ENCODE peak calls at places on chromosomes 4 and X, in seven cellular contexts. One of them, this sample, is unnamed.

GRCh38 chrX:124488412-124489161 is 142.2 kb downstream of the SH2D1A start:
- DNase-seq in T-cell: no peak
- DNase-seq in NCI-H1694: no peak
- DNase-seq in AG09309: no peak
- DNase-seq in ecto neural progenitor cell: no peak
- DNase-seq in C1 segment of cervical spinal cord: no peak
- DNase-seq in activated CD8-positive, alpha-beta memory T cell treated with anti-CD3 and anti-CD28 coated beads for 4 hours: no peak
- DNase-seq in this sample: no peak

GRCh38 chrX:153450114-153450948 is 4.5 kb upstream of the TREX2 start:
- DNase-seq in T-cell: no peak
- DNase-seq in NCI-H1694: no peak
- DNase-seq in AG09309: no peak
- DNase-seq in ecto neural progenitor cell: no peak
- DNase-seq in C1 segment of cervical spinal cord: no peak
- DNase-seq in activated CD8-positive, alpha-beta memory T cell treated with anti-CD3 and anti-CD28 coated beads for 4 hours: no peak
- DNase-seq in this sample: no peak

GRCh38 chr4:3767569-3768288 is 1.5 kb downstream of the ADRA2C start:
- DNase-seq in T-cell: no peak
- DNase-seq in NCI-H1694: no peak
- DNase-seq in AG09309: no peak
- DNase-seq in ecto neural progenitor cell: peak; percentile 67
- DNase-seq in C1 segment of cervical spinal cord: no peak
- DNase-seq in activated CD8-positive, alpha-beta memory T cell treated with anti-CD3 and anti-CD28 coated beads for 4 hours: no peak
- DNase-seq in this sample: no peak

GRCh38 chr4:41142946-41143720 is 71.2 kb downstream of the APBB2 start:
- DNase-seq in T-cell: no peak
- DNase-seq in NCI-H1694: no peak
- DNase-seq in AG09309: peak; percentile 96
- DNase-seq in ecto neural progenitor cell: no peak
- DNase-seq in C1 segment of cervical spinal cord: no peak
- DNase-seq in activated CD8-positive, alpha-beta memory T cell treated with anti-CD3 and anti-CD28 coated beads for 4 hours: no peak
- DNase-seq in this sample: peak; percentile 94

GRCh38 chr4:177163532-177163931 is 146.1 kb upstream of the NEIL3 start:
- DNase-seq in T-cell: no peak
- DNase-seq in NCI-H1694: no peak
- DNase-seq in AG09309: no peak
- DNase-seq in ecto neural progenitor cell: no peak
- DNase-seq in C1 segment of cervical spinal cord: no peak
- DNase-seq in activated CD8-positive, alpha-beta memory T cell treated with anti-CD3 and anti-CD28 coated beads for 4 hours: no peak
- DNase-seq in this sample: no peak

GRCh38 chrX:13666836-13667235 is 13.9 kb downstream of the TCEANC start:
- DNase-seq in T-cell: no peak
- DNase-seq in NCI-H1694: no peak
- DNase-seq in AG09309: no peak
- DNase-seq in ecto neural progenitor cell: no peak
- DNase-seq in C1 segment of cervical spinal cord: peak; percentile 8
- DNase-seq in activated CD8-positive, alpha-beta memory T cell treated with anti-CD3 and anti-CD28 coated beads for 4 hours: no peak
- DNase-seq in this sample: no peak

GRCh38 chrX:20361890-20362262 is 95.2 kb upstream of the RPS6KA3 start:
- DNase-seq in T-cell: no peak
- DNase-seq in NCI-H1694: no peak
- DNase-seq in AG09309: no peak
- DNase-seq in ecto neural progenitor cell: no peak
- DNase-seq in C1 segment of cervical spinal cord: no peak
- DNase-seq in activated CD8-positive, alpha-beta memory T cell treated with anti-CD3 and anti-CD28 coated beads for 4 hours: no peak
- DNase-seq in this sample: peak; percentile 50

GRCh38 chr4:38987491-38987890 is 44.7 kb downstream of the TMEM156 start:
- DNase-seq in T-cell: no peak
- DNase-seq in NCI-H1694: no peak
- DNase-seq in AG09309: no peak
- DNase-seq in ecto neural progenitor cell: no peak
- DNase-seq in C1 segment of cervical spinal cord: no peak
- DNase-seq in activated CD8-positive, alpha-beta memory T cell treated with anti-CD3 and anti-CD28 coated beads for 4 hours: no peak
- DNase-seq in this sample: no peak

GRCh38 chrX:142613403-142613802 is 408.3 kb upstream of the MAGEC2 start:
- DNase-seq in T-cell: no peak
- DNase-seq in NCI-H1694: no peak
- DNase-seq in AG09309: no peak
- DNase-seq in ecto neural progenitor cell: no peak
- DNase-seq in C1 segment of cervical spinal cord: no peak
- DNase-seq in activated CD8-positive, alpha-beta memory T cell treated with anti-CD3 and anti-CD28 coated beads for 4 hours: no peak
- DNase-seq in this sample: no peak

GRCh38 chrX:69034451-69034850 is 130.8 kb downstream of the PJA1 start:
- DNase-seq in T-cell: no peak
- DNase-seq in NCI-H1694: no peak
- DNase-seq in AG09309: no peak
- DNase-seq in ecto neural progenitor cell: peak; percentile 29
- DNase-seq in C1 segment of cervical spinal cord: no peak
- DNase-seq in activated CD8-positive, alpha-beta memory T cell treated with anti-CD3 and anti-CD28 coated beads for 4 hours: no peak
- DNase-seq in this sample: no peak

GRCh38 chrX:109281478-109282275 is 200.2 kb downstream of the GUCY2F start:
- DNase-seq in T-cell: no peak
- DNase-seq in NCI-H1694: no peak
- DNase-seq in AG09309: no peak
- DNase-seq in ecto neural progenitor cell: no peak
- DNase-seq in C1 segment of cervical spinal cord: no peak
- DNase-seq in activated CD8-positive, alpha-beta memory T cell treated with anti-CD3 and anti-CD28 coated beads for 4 hours: no peak
- DNase-seq in this sample: no peak

GRCh38 chrX:19599253-19599652 is 83.9 kb upstream of the MAP3K15 start:
- DNase-seq in T-cell: no peak
- DNase-seq in NCI-H1694: no peak
- DNase-seq in AG09309: no peak
- DNase-seq in ecto neural progenitor cell: no peak
- DNase-seq in C1 segment of cervical spinal cord: no peak
- DNase-seq in activated CD8-positive, alpha-beta memory T cell treated with anti-CD3 and anti-CD28 coated beads for 4 hours: no peak
- DNase-seq in this sample: no peak

GRCh38 chrX:154018518-154019060 is 1.1 kb downstream of the IRAK1 start:
- DNase-seq in T-cell: no peak
- DNase-seq in NCI-H1694: no peak
- DNase-seq in AG09309: no peak
- DNase-seq in ecto neural progenitor cell: no peak
- DNase-seq in C1 segment of cervical spinal cord: no peak
- DNase-seq in activated CD8-positive, alpha-beta memory T cell treated with anti-CD3 and anti-CD28 coated beads for 4 hours: no peak
- DNase-seq in this sample: no peak

GRCh38 chr4:89757154-89757723 is 79.7 kb downstream of the SNCA start:
- DNase-seq in T-cell: no peak
- DNase-seq in NCI-H1694: peak; percentile 55
- DNase-seq in AG09309: no peak
- DNase-seq in ecto neural progenitor cell: no peak
- DNase-seq in C1 segment of cervical spinal cord: no peak
- DNase-seq in activated CD8-positive, alpha-beta memory T cell treated with anti-CD3 and anti-CD28 coated beads for 4 hours: no peak
- DNase-seq in this sample: no peak